ENCODE peak calls at places on chromosomes 6 and 20, in four cellular contexts. B, E, T and G are unnamed samples.

GRCh38 chr6:109252261-109253041 is 129.8 kb downstream of the CD164 start:
- DNase-seq in B (no peak), E (no peak), T (no peak), G (peak; percentile 9)

GRCh38 chr6:111411978-111412574 is 70.9 kb downstream of the REV3L start:
- DNase-seq in B (no peak), E (no peak), T (no peak), G (no peak)

GRCh38 chr20:64049060-64049886 is at the start of gene SOX18:
- DNase-seq in B (peak; percentile 18), E (peak; percentile 73), T (no peak), G (peak; percentile 41)

GRCh38 chr6:46469021-46469420 is 22.2 kb downstream of the RCAN2 start:
- DNase-seq in B (no peak), E (no peak), T (no peak), G (no peak)

GRCh38 chr20:48728042-48728837 is 99.6 kb downstream of the PREX1 start:
- DNase-seq in B (no peak), E (no peak), T (no peak), G (no peak)

GRCh38 chr6:99393698-99394531 is at the start of gene COQ3:
- DNase-seq in B (peak; percentile 81), E (peak; percentile 92), T (peak; percentile 63), G (peak; percentile 80)

GRCh38 chr6:145214570-145214969 is 520.8 kb downstream of the EPM2A start:
- DNase-seq in B (peak; percentile 63), E (peak; percentile 7), T (no peak), G (peak; percentile 32)

GRCh38 chr20:60107621-60108020 is 149.4 kb downstream of the CDH26 start:
- DNase-seq in B (no peak), E (no peak), T (no peak), G (no peak)

GRCh38 chr6:33105386-33105785 is 29.6 kb downstream of the HLA-DPB1 start:
- DNase-seq in B (no peak), E (no peak), T (no peak), G (no peak)

GRCh38 chr6:42720739-42721138 is 1.7 kb downstream of the PRPH2 start:
- DNase-seq in B (peak; percentile 54), E (no peak), T (no peak), G (no peak)

DNA sequence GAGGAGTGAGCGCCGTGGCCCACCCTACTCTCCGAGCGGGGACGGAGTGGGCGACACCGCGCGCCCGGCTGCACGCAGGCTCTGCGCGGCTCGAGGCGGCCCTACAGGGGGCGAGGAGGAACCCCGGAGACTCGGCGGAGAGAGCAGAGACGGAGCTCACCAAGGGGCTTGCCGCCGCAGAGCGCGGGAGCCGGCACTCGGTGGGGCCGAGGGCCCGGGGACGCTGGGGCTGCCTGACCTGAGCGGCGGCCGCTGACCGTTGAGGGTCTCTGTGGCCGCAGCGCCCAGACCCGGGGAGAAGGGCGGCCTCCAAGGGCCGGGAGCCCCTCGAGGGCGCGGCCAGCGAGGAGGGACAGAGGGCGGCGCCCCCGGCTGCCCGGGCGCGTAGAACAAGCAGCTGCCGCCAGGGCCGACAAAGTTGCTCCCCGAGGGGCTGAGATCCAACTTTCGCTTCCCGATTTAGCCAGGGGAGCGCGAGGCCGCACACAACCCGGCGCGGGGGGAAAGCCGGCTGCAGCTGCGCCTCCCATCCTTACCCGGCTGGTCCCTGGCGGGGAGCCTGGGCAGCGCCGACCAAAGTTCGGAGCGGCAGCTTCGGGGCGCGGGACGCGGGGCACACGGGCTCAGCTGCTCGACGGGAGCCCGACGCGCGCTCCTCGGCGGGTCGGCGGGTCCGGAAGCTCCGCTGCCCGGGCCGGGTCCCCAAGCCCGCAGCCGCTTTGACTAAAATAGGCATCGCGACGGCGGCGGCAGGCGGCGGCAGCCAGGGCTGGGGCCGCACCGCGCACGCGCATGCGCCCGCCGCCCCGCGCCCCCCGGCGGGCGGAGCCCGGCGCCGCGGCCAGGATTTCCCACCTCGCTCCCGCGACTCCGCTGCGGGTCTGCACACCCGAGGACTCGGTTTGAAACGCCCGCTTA is 43.1 kb downstream of the POPDC3 start:
- DNase-seq in B (peak; percentile 65), E (peak; percentile 69), T (peak; percentile 38), G (peak; percentile 51)
- TF ChIP-seq CTCF in B (peak; percentile 43), E (no peak), T (no peak), G (no peak)

DNA sequence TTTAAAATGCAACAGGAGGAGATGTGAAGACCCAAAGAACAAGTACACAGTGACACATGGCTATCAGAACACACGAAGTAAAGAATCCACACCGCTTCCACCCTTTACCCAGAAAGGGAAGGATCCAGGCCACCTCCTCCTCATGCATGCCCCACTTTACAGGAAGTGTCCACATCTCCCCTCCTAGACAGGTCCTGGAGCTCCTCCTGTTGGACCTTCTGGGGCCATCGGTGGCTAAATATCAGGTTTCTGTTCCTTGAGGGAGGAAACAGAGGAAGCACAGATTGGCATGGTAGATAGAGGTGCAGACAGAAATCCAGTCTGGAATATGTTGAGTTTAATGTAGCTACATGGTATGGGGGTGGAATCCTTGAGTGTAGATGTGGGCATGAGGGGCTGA is 10.9 kb downstream of the NINL start:
- DNase-seq in B (peak; percentile 49), E (peak; percentile 41), T (no peak), G (peak; percentile 54)
- TF ChIP-seq CTCF in B (peak; percentile 45), E (no peak), T (no peak), G (peak; percentile 57)

GRCh38 chr20:15265910-15266309 is 928.5 kb upstream of the FLRT3 start:
- DNase-seq in B (no peak), E (no peak), T (no peak), G (no peak)
- TF ChIP-seq CTCF in B (no peak), E (no peak), T (no peak), G (no peak)

DNA sequence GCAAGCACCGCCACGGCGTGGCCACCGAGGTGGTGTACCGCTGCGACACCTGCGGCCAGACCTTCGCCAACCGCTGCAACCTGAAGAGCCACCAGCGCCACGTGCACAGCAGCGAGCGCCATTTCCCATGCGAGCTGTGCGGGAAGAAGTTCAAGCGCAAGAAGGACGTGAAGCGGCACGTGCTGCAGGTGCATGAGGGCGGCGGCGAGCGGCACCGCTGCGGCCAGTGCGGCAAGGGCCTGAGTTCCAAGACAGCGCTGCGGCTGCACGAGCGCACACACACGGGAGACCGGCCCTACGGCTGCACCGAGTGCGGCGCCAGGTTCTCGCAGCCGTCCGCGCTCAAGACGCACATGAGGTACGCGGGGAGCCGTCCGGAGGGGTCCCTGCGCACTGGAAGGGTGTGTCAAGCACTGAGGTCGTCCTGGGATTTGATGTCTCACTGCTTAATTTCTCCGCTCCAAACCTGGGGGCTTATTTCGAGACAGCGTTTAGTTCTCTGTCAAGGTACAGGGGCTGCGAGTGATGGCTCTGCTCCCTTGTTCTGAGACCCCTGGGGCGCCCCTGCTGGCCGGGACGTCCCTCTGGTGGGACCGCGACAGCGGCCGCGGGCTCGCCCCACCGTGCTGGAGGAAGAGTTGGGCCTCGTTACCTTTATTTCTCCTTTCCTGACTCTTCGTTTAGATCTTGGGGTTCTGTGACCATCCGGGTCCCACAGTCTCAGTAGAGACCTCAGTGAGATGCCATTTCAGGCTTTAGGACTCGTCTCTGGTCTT is 3.6 kb downstream of the GZF1 start:
- DNase-seq in B (no peak), E (no peak), T (no peak), G (no peak)
- TF ChIP-seq CTCF in B (no peak), E (no peak), T (no peak), G (peak; percentile 3)

DNA sequence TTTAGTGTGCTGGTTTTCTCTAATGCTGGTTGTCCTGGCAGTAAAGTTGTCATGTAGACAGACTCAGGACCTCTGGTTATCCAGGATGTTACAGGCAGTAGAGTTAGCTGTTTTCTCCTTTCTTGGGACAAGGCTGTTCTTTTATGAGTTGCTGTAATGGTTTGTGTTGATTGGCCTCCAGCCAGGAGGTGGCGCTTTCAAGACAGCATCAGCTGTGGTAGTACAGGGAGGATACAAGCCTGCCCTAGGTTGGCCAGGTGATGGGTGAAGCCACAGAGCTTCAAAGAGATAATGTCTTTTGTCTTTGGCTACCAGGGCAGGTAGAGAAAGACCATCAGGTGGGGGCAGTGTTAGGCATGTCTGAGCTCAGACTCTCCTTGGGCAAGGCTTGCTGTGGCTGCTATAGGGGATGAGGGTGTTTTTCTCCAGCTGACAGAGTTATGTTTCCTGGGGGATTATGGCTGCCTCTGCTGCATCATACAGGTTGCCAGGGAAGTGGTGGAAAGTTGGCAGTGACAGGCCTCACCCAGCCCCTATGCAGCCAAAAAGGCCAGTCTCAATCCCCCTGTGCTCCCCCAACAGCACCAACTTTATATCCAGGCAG is 127.2 kb upstream of the TAB2 start:
- DNase-seq in B (peak; percentile 9), E (peak; percentile 31), T (peak; percentile 23), G (peak; percentile 42)
- TF ChIP-seq CTCF in B (no peak), E (peak; percentile 38), T (no peak), G (peak; percentile 38)

GRCh38 chr6:126210398-126211075 is 129.4 kb upstream of the CENPW start:
- DNase-seq in B (peak; percentile 14), E (no peak), T (no peak), G (no peak)

GRCh38 chr6:126199482-126199881 is 140.4 kb upstream of the CENPW start:
- DNase-seq in B (no peak), E (no peak), T (no peak), G (no peak)

GRCh38 chr6:126202689-126203088 is 137.2 kb upstream of the CENPW start:
- DNase-seq in B (no peak), E (no peak), T (no peak), G (no peak)

GRCh38 chr6:126206504-126207246 is 133.2 kb upstream of the CENPW start:
- DNase-seq in B (no peak), E (no peak), T (no peak), G (no peak)

DNA sequence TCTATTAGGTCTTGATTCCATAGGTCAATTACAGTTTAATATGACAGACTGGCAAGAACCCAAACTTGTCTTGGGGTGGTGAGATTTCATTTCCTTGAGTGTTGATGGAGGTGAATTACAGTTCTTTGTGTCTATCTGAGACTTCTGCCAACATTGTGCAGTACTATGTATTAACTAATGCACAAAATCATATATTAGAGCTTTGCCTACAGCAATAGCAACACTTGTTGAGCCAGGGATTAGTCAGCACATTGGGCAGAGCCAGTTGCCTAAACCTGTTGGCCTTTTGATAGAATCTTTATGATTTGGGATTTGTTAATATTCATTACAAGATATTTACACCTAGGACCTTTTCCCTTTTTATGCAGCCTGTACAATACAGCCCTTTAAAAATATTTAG is 135.3 kb upstream of the CENPW start:
- DNase-seq in B (no peak), E (no peak), T (no peak), G (no peak)
- TF ChIP-seq CTCF in B (no peak), E (no peak), T (no peak), G (no peak)